ENCODE peak calls at places on chromosomes 13 and 19, in six cellular contexts. Q is CD4-positive, alpha-beta T cell; Z is fibroblast of lung; Y is AG09319; R is Calu3; W is astrocyte of the spinal cord. N is an unnamed sample.

GRCh38 chr13:59446391-59446790 is 717.3 kb downstream of the DIAPH3 start:
- DNase-seq in Q (no peak), Z (no peak), Y (no peak), R (no peak), W (no peak), N (no peak)

GRCh38 chr19:40414536-40415535 is 1.7 kb upstream of the PRX start:
- DNase-seq in Q (no peak), Z (no peak), Y (no peak), R (no peak), W (no peak), N (no peak)

GRCh38 chr13:67827992-67828391 is 597.9 kb upstream of the PCDH9 start:
- DNase-seq in Q (no peak), Z (peak; percentile 71), Y (no peak), R (no peak), W (peak; percentile 51), N (no peak)

GRCh38 chr19:7787141-7787540 is 24.1 kb downstream of the CLEC4M start:
- DNase-seq in Q (no peak), Z (no peak), Y (no peak), R (no peak), W (no peak), N (no peak)

GRCh38 chr13:24148414-24149305 is 11.9 kb upstream of the SPATA13 start:
- DNase-seq in Q (no peak), Z (peak; percentile 99), Y (peak; percentile 96), R (peak; percentile 80), W (peak; percentile 97), N (peak; percentile 99)

GRCh38 chr13:37319041-37319443 is 213.6 kb upstream of the CSNK1A1L start:
- DNase-seq in Q (no peak), Z (peak; percentile 58), Y (peak; percentile 57), R (no peak), W (no peak), N (peak; percentile 17)

GRCh38 chr19:17830567-17831418 is 9.5 kb upstream of the INSL3 start:
- DNase-seq in Q (no peak), Z (peak; percentile 59), Y (no peak), R (no peak), W (peak; percentile 69), N (peak; percentile 5)

GRCh38 chr19:11995174-11995573 is 30.3 kb downstream of the ZNF763 start:
- DNase-seq in Q (no peak), Z (peak; percentile 44), Y (no peak), R (no peak), W (no peak), N (no peak)

GRCh38 chr13:93309886-93310520 is 83.4 kb downstream of the GPC6 start:
- DNase-seq in Q (no peak), Z (peak; percentile 83), Y (no peak), R (no peak), W (peak; percentile 81), N (peak; percentile 10)

GRCh38 chr13:101751488-101751887 is 299.0 kb downstream of the ITGBL1 start:
- DNase-seq in Q (no peak), Z (peak; percentile 59), Y (peak; percentile 20), R (peak; percentile 3), W (peak; percentile 70), N (peak; percentile 82)

GRCh38 chr19:4373601-4374441 is 26.5 kb downstream of the SH3GL1 start:
- DNase-seq in Q (no peak), Z (peak; percentile 26), Y (no peak), R (no peak), W (no peak), N (peak; percentile 19)

GRCh38 chr13:24052547-24052981 is 108.0 kb upstream of the SPATA13 start:
- DNase-seq in Q (no peak), Z (peak; percentile 27), Y (no peak), R (no peak), W (peak; percentile 19), N (no peak)

GRCh38 chr13:70856706-70857105 is 748.5 kb upstream of the KLHL1 start:
- DNase-seq in Q (no peak), Z (no peak), Y (no peak), R (peak; percentile 4), W (no peak), N (no peak)

GRCh38 chr19:19034204-19034624 is 811 bp downstream of the ARMC6 start:
- DNase-seq in Q (peak; percentile 29), Z (peak; percentile 60), Y (no peak), R (peak; percentile 69), W (peak; percentile 58), N (peak; percentile 75)

GRCh38 chr13:22210134-22210930 is 539.5 kb downstream of the FGF9 start:
- DNase-seq in Q (no peak), Z (no peak), Y (no peak), R (no peak), W (no peak), N (no peak)

GRCh38 chr13:42486711-42487198 is 87.2 kb upstream of the TNFSF11 start:
- DNase-seq in Q (no peak), Z (peak; percentile 84), Y (peak; percentile 8), R (peak; percentile 18), W (peak; percentile 94), N (peak; percentile 55)

GRCh38 chr13:51585696-51586095 is 1.4 kb downstream of the WDFY2 start:
- DNase-seq in Q (no peak), Z (peak; percentile 71), Y (no peak), R (no peak), W (peak; percentile 62), N (peak; percentile 43)

GRCh38 chr13:59677966-59678814 is 485.5 kb downstream of the DIAPH3 start:
- DNase-seq in Q (no peak), Z (peak; percentile 53), Y (peak; percentile 22), R (no peak), W (peak; percentile 71), N (peak; percentile 71)

GRCh38 chr19:37654525-37654832 is 786 bp downstream of the ZFP30 start:
- DNase-seq in Q (no peak), Z (peak; percentile 46), Y (no peak), R (no peak), W (peak; percentile 36), N (no peak)

GRCh38 chr19:24072720-24073119 is 14.3 kb upstream of the ZNF254 start:
- DNase-seq in Q (no peak), Z (no peak), Y (no peak), R (no peak), W (no peak), N (no peak)

GRCh38 chr19:48249502-48250014 is 6.2 kb downstream of the CARD8 start:
- DNase-seq in Q (peak; percentile 66), Z (no peak), Y (no peak), R (no peak), W (peak; percentile 12), N (no peak)

GRCh38 chr19:46021531-46022041 is 1.3 kb downstream of the PGLYRP1 start:
- DNase-seq in Q (no peak), Z (no peak), Y (no peak), R (no peak), W (no peak), N (no peak)

GRCh38 chr19:46896076-46896794 is 35.4 kb downstream of the ARHGAP35 start:
- DNase-seq in Q (no peak), Z (no peak), Y (no peak), R (no peak), W (no peak), N (no peak)

GRCh38 chr19:11405846-11406643 is 13.1 kb downstream of the RGL3 start:
- DNase-seq in Q (no peak), Z (no peak), Y (no peak), R (no peak), W (no peak), N (no peak)

GRCh38 chr19:32519023-32519422 is 62.0 kb upstream of the PDCD5 start:
- DNase-seq in Q (no peak), Z (no peak), Y (no peak), R (no peak), W (no peak), N (no peak)

GRCh38 chr13:99228737-99229691 is 28.4 kb downstream of the UBAC2 start:
- DNase-seq in Q (no peak), Z (peak; percentile 95), Y (no peak), R (no peak), W (peak; percentile 90), N (peak; percentile 91)

GRCh38 chr13:44207476-44207875 is 166.1 kb upstream of the SERP2 start:
- DNase-seq in Q (no peak), Z (no peak), Y (no peak), R (no peak), W (no peak), N (no peak)

GRCh38 chr19:41889896-41890295 is 6.9 kb downstream of the ARHGEF1 start:
- DNase-seq in Q (no peak), Z (no peak), Y (no peak), R (no peak), W (no peak), N (no peak)

GRCh38 chr19:41888926-41889325 is 5.9 kb downstream of the ARHGEF1 start:
- DNase-seq in Q (no peak), Z (no peak), Y (no peak), R (no peak), W (no peak), N (no peak)

GRCh38 chr19:41883821-41884733 is 1.1 kb downstream of the ARHGEF1 start:
- DNase-seq in Q (peak; percentile 89), Z (peak; percentile 97), Y (peak; percentile 93), R (peak; percentile 98), W (peak; percentile 97), N (peak; percentile 97)

GRCh38 chr19:41886761-41887710 is 4.1 kb downstream of the ARHGEF1 start:
- DNase-seq in Q (peak; percentile 76), Z (no peak), Y (no peak), R (no peak), W (no peak), N (no peak)

GRCh38 chr19:41887711-41888382 is 4.9 kb downstream of the ARHGEF1 start:
- DNase-seq in Q (peak; percentile 89), Z (peak; percentile 90), Y (no peak), R (peak; percentile 98), W (peak; percentile 59), N (peak; percentile 62)
- TF ChIP-seq CTCF in Q (peak; percentile 54), Z (no peak), Y (no peak), R (peak; percentile 67), W (no peak), N (peak; percentile 9)

GRCh38 chr19:42023121-42023942 is 29.3 kb upstream of the ATP1A3 start:
- DNase-seq in Q (no peak), Z (peak; percentile 11), Y (no peak), R (peak; percentile 54), W (no peak), N (peak; percentile 22)
- TF ChIP-seq CTCF in Q (no peak), Z (no peak), Y (peak; percentile 33), R (peak; percentile 47), W (peak; percentile 49), N (peak; percentile 69)

GRCh38 chr13:30915691-30916541 is 9.8 kb downstream of the MEDAG start:
- DNase-seq in Q (no peak), Z (no peak), Y (no peak), R (no peak), W (no peak), N (no peak)
- TF ChIP-seq CTCF in Q (no peak), Z (no peak), Y (no peak), R (no peak), W (no peak), N (no peak)

GRCh38 chr19:2047449-2048103 is 3.5 kb downstream of the MKNK2 start:
- DNase-seq in Q (no peak), Z (no peak), Y (no peak), R (peak; percentile 39), W (no peak), N (peak; percentile 29)

GRCh38 chr19:2046046-2046907 is 4.8 kb downstream of the MKNK2 start:
- DNase-seq in Q (no peak), Z (no peak), Y (no peak), R (no peak), W (no peak), N (no peak)

GRCh38 chr19:2048104-2048958 is 2.7 kb downstream of the MKNK2 start:
- DNase-seq in Q (no peak), Z (no peak), Y (no peak), R (no peak), W (no peak), N (no peak)

GRCh38 chr19:2045501-2046045 is 5.5 kb downstream of the MKNK2 start:
- DNase-seq in Q (no peak), Z (no peak), Y (no peak), R (no peak), W (no peak), N (no peak)

GRCh38 chr19:2047076-2047448 is 4.0 kb downstream of the MKNK2 start:
- DNase-seq in Q (no peak), Z (no peak), Y (no peak), R (no peak), W (no peak), N (no peak)
- TF ChIP-seq CTCF in Q (no peak), Z (no peak), Y (no peak), R (no peak), W (no peak), N (no peak)